ENCODE peak calls at places on chromosome 5, in ten cellular contexts. E, G, W, X, B, Y, P, V, H and J are unnamed samples.

GRCh38 chr5:79886940-79887339 is 104.1 kb downstream of the MTX3 start:
- DNase-seq in Y (no peak), G (no peak), B (no peak), V (no peak), W (no peak), P (no peak), H (no peak), E (no peak), X (no peak), J (no peak)

GRCh38 chr5:93599427-93600146 is 16.6 kb downstream of the NR2F1 start:
- DNase-seq in E (no peak), G (no peak), P (no peak), V (no peak), B (no peak), H (no peak), X (no peak), W (no peak), Y (peak), J (peak)

GRCh38 chr5:73826761-73827450 is 200.9 kb downstream of the ARHGEF28 start:
- DNase-seq in G (no peak), Y (no peak), P (no peak), H (peak), W (no peak), X (no peak), V (no peak), E (no peak), B (peak), J (no peak)

GRCh38 chr5:123505633-123506032 is 6.3 kb upstream of the CSNK1G3 start:
- DNase-seq in Y (no peak), E (peak), B (no peak), W (peak), H (no peak), P (no peak), V (no peak), X (no peak), G (no peak), J (no peak)

GRCh38 chr5:100797863-100798262 is 105.2 kb downstream of the ST8SIA4 start:
- DNase-seq in X (no peak), P (no peak), B (no peak), W (no peak), Y (no peak), E (no peak), V (no peak), G (no peak), H (no peak), J (no peak)

GRCh38 chr5:80620206-80620605 is 34.2 kb upstream of the MSH3 start:
- DNase-seq in P (no peak), X (no peak), B (no peak), G (no peak), W (no peak), E (no peak), H (no peak), Y (no peak), V (no peak), J (no peak)

GRCh38 chr5:181221792-181222629 is 1.1 kb upstream of the TRIM41 start:
- DNase-seq in W (peak), Y (peak), H (peak), V (peak), P (peak), B (peak), X (peak), E (peak), G (peak), J (peak)

GRCh38 chr5:28374492-28374934 is 1336.1 kb upstream of the CDH9 start:
- DNase-seq in W (no peak), B (peak), E (no peak), H (no peak), Y (no peak), G (peak), V (no peak), X (peak), P (peak), J (no peak)

GRCh38 chr5:151700816-151701215 is 14.1 kb upstream of the SPARC start:
- DNase-seq in Y (no peak), E (no peak), G (no peak), X (no peak), P (no peak), V (no peak), B (no peak), W (no peak), H (no peak), J (no peak)

GRCh38 chr5:32421075-32421474 is 23.5 kb downstream of the ZFR start:
- DNase-seq in G (no peak), W (no peak), E (no peak), X (no peak), H (no peak), V (no peak), P (no peak), Y (no peak), B (no peak), J (no peak)

GRCh38 chr5:32190094-32190493 is 16.0 kb upstream of the GOLPH3 start:
- DNase-seq in G (no peak), V (peak), Y (no peak), E (no peak), X (no peak), P (no peak), W (no peak), B (peak), H (no peak), J (no peak)

GRCh38 chr5:75091597-75091996 is 39.2 kb upstream of the GCNT4 start:
- DNase-seq in P (no peak), B (no peak), X (no peak), G (no peak), E (no peak), V (no peak), H (no peak), W (no peak), Y (no peak), J (no peak)

GRCh38 chr5:142286111-142286510 is 38.7 kb downstream of the SPRY4 start:
- DNase-seq in G (no peak), V (no peak), B (no peak), P (no peak), E (no peak), H (no peak), W (peak), Y (no peak), X (no peak), J (no peak)

GRCh38 chr5:128212206-128212788 is 128.7 kb downstream of the SLC12A2 start:
- DNase-seq in X (no peak), W (no peak), Y (no peak), V (no peak), B (no peak), P (no peak), H (no peak), G (no peak), E (no peak), J (no peak)

GRCh38 chr5:128216285-128216684 is 132.7 kb downstream of the SLC12A2 start:
- DNase-seq in P (no peak), W (no peak), Y (no peak), E (no peak), H (no peak), G (no peak), B (no peak), X (no peak), V (no peak), J (no peak)

GRCh38 chr5:128216860-128217531 is 133.4 kb downstream of the SLC12A2 start:
- DNase-seq in E (no peak), Y (no peak), P (no peak), X (no peak), W (no peak), B (no peak), H (peak), V (peak), G (no peak), J (peak)

GRCh38 chr5:128213833-128214232 is 130.3 kb downstream of the SLC12A2 start:
- DNase-seq in E (no peak), B (no peak), X (no peak), W (no peak), P (no peak), V (no peak), G (no peak), H (no peak), Y (no peak), J (no peak)

GRCh38 chr5:128213340-128213739 is 129.8 kb downstream of the SLC12A2 start:
- DNase-seq in G (peak), X (peak), P (peak), Y (peak), W (peak), V (no peak), E (no peak), H (peak), B (peak), J (no peak)
- TF ChIP-seq CTCF in G (peak), X (peak), P (peak), Y (peak), W (peak), V (peak), E (peak), H (peak), B (peak), J (peak)

GRCh38 chr5:23506329-23507236 is 826 bp upstream of the PRDM9 start:
- DNase-seq in W (no peak), V (no peak), G (peak), B (peak), E (peak), H (no peak), X (no peak), P (no peak), Y (peak), J (no peak)
- TF ChIP-seq CTCF in W (no peak), V (peak), G (peak), B (peak), E (peak), H (no peak), X (no peak), P (no peak), Y (peak), J (peak)

GRCh38 chr5:156892223-156892622 is 42.1 kb downstream of the PPP1R2B start:
- DNase-seq in E (no peak), W (no peak), V (no peak), Y (no peak), B (no peak), X (no peak), G (no peak), P (no peak), H (no peak), J (no peak)
- TF ChIP-seq CTCF in E (no peak), W (no peak), V (no peak), Y (no peak), B (peak), X (no peak), G (no peak), P (no peak), H (no peak), J (no peak)

GRCh38 chr5:53426517-53426839 is 54.0 kb upstream of the FST start:
- DNase-seq in G (no peak), E (no peak), W (no peak), H (no peak), Y (no peak), P (no peak), X (no peak), B (no peak), V (no peak), J (no peak)

GRCh38 chr5:53424691-53425597 is 55.5 kb upstream of the FST start:
- DNase-seq in B (no peak), G (no peak), E (no peak), P (no peak), V (no peak), W (no peak), Y (no peak), X (no peak), H (no peak), J (no peak)

GRCh38 chr5:53426878-53427277 is 53.6 kb upstream of the FST start:
- DNase-seq in X (no peak), W (no peak), P (no peak), E (no peak), G (no peak), H (no peak), Y (no peak), B (no peak), V (no peak), J (no peak)

GRCh38 chr5:53427965-53428364 is 52.5 kb upstream of the FST start:
- DNase-seq in G (no peak), P (no peak), E (no peak), W (no peak), B (no peak), X (no peak), Y (no peak), H (no peak), V (no peak), J (no peak)

DNA sequence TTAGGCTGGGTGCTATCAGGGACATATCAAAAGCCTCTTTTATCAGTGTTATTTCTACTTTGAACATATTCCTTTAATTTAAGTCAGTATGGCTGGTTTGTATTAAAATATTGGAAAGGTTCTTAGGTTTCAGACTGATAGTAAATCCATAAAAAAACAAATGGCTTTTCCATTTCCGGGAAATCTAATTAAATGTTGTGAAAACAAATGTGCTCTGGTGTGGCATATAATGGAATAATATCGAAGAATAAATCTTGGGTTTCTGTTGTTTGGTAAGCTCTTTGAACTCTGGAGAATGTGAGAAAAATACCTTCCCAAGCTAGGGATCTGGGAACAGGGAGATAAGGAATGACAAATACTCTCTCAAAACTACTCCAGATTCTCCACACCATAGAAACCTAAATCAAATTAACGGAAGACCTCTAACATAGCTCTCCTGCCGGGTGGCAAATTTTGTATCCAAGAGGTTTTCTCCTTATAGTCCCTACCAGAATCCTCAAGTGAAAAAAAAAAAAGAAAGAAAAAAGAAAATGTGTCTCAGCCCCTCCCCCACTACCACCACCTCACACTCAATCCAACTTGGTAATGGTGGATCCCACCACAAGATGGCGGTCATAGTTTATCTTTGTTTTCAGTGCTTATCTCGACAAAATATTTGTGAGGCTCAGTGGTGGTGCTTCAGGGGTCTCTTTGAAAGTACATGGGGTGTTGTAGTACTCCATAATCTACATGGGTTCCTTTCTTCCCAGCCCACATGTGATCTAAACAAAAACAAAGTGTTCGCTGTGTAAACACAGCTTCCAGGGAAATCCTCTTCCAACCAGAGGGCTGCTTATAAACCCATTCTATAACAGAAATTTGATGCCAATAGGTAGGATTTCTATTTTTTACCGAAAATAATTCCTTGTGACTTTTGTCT is 54.6 kb upstream of the FST start:
- DNase-seq in P (peak), V (no peak), W (no peak), E (peak), X (no peak), Y (peak), B (peak), H (no peak), G (peak), J (no peak)
- TF ChIP-seq CTCF in P (peak), V (peak), W (no peak), E (peak), X (no peak), Y (peak), B (peak), H (no peak), G (peak), J (peak)

GRCh38 chr5:1522601-1523479 is 920 bp downstream of the LPCAT1 start:
- DNase-seq in E (peak), P (peak), B (peak), W (peak), V (peak), X (peak), H (no peak), G (peak), Y (no peak), J (peak)

GRCh38 chr5:1524799-1525623 is 1.3 kb upstream of the LPCAT1 start:
- DNase-seq in V (peak), G (no peak), X (peak), E (peak), P (no peak), Y (no peak), W (peak), H (no peak), B (no peak), J (peak)

GRCh38 chr5:1523480-1523792 is 324 bp downstream of the LPCAT1 start:
- DNase-seq in Y (no peak), E (no peak), X (no peak), H (no peak), P (no peak), B (peak), W (no peak), V (no peak), G (no peak), J (no peak)

GRCh38 chr5:1524481-1524798 is 680 bp upstream of the LPCAT1 start:
- DNase-seq in V (no peak), H (no peak), W (no peak), P (no peak), B (no peak), G (no peak), Y (no peak), E (no peak), X (no peak), J (no peak)

GRCh38 chr5:1523793-1524480 is at the start of gene LPCAT1:
- DNase-seq in E (peak), X (peak), B (peak), V (peak), W (peak), Y (peak), P (peak), H (no peak), G (peak), J (peak)
- TF ChIP-seq CTCF in E (peak), X (no peak), B (no peak), V (peak), W (no peak), Y (peak), P (no peak), H (no peak), G (no peak), J (peak)

GRCh38 chr5:163569284-163569683 is 63.9 kb downstream of the MAT2B start:
- DNase-seq in E (no peak), Y (no peak), H (no peak), G (no peak), B (no peak), V (no peak), W (no peak), P (no peak), X (no peak), J (no peak)
- TF ChIP-seq CTCF in E (no peak), Y (peak), H (no peak), G (no peak), B (peak), V (no peak), W (no peak), P (no peak), X (no peak), J (peak)

GRCh38 chr5:171226096-171226495 is 83.0 kb upstream of the TLX3 start:
- DNase-seq in V (no peak), G (no peak), X (no peak), H (no peak), P (no peak), W (no peak), Y (no peak), B (no peak), E (no peak), J (no peak)
- TF ChIP-seq CTCF in V (peak), G (peak), X (no peak), H (no peak), P (peak), W (no peak), Y (peak), B (peak), E (no peak), J (peak)

GRCh38 chr5:138575194-138576015 is at the start of gene HSPA9:
- DNase-seq in X (peak), B (peak), P (peak), V (peak), W (peak), G (peak), E (peak), Y (peak), H (peak), J (peak)
- TF ChIP-seq CTCF in X (no peak), B (no peak), P (peak), V (no peak), W (no peak), G (no peak), E (no peak), Y (peak), H (peak), J (peak)

GRCh38 chr5:160970605-160971191 is 118.7 kb upstream of the ATP10B start:
- DNase-seq in E (no peak), Y (no peak), X (no peak), G (peak), B (peak), H (no peak), P (no peak), V (no peak), W (no peak), J (no peak)
- TF ChIP-seq CTCF in E (no peak), Y (peak), X (no peak), G (no peak), B (peak), H (no peak), P (peak), V (no peak), W (no peak), J (peak)